ENCODE peak calls at places on chromosomes 11 and 22, in eight cellular contexts. E is fibroblast of villous mesenchyme, Y is GM12878, C is choroid plexus epithelial cell, M is transverse colon, R is lung, T is psoas muscle, X is nephron progenitor cell. S is an unnamed sample.

GRCh38 chr22:44363214-44363979 is 50.6 kb upstream of the SHISAL1 start:
- DNase-seq in E (peak; percentile 98), Y (no peak), C (peak; percentile 19), M (peak; percentile 80), R (peak; percentile 88), T (peak; percentile 91), X (no peak), S (peak; percentile 72)

GRCh38 chr11:128235958-128236357 is 351.4 kb downstream of the ETS1 start:
- DNase-seq in E (no peak), Y (no peak), C (peak; percentile 59), M (no peak), R (no peak), T (no peak), X (no peak), S (peak; percentile 17)

GRCh38 chr11:110044226-110044968 is 48.8 kb upstream of the ZC3H12C start:
- DNase-seq in E (no peak), Y (no peak), C (no peak), M (no peak), R (no peak), T (no peak), X (no peak), S (no peak)

GRCh38 chr11:126118806-126119205 is 56.1 kb upstream of the CDON start:
- DNase-seq in E (no peak), Y (no peak), C (no peak), M (no peak), R (no peak), T (no peak), X (no peak), S (peak; percentile 77)

GRCh38 chr11:124798991-124799383 is 1.2 kb downstream of the MSANTD2 start:
- DNase-seq in E (peak; percentile 74), Y (no peak), C (peak; percentile 39), M (peak; percentile 11), R (peak; percentile 42), T (no peak), X (peak; percentile 9), S (peak; percentile 56)

GRCh38 chr11:14974021-14974698 is 2.0 kb upstream of the CALCA start:
- DNase-seq in E (no peak), Y (no peak), C (peak; percentile 11), M (no peak), R (no peak), T (no peak), X (peak; percentile 56), S (no peak)

GRCh38 chr11:61967177-61967923 is at the start of gene FTH1:
- DNase-seq in E (peak; percentile 91), Y (no peak), C (peak; percentile 97), M (peak; percentile 96), R (peak; percentile 91), T (peak; percentile 96), X (peak; percentile 92), S (peak; percentile 91)

GRCh38 chr22:23888615-23889401 is 5.4 kb upstream of the MIF start:
- DNase-seq in E (peak; percentile 28), Y (no peak), C (peak; percentile 49), M (no peak), R (no peak), T (no peak), X (no peak), S (no peak)

GRCh38 chr11:8906629-8907028 is 4.4 kb upstream of the AKIP1 start:
- DNase-seq in E (peak; percentile 61), Y (no peak), C (peak; percentile 72), M (no peak), R (no peak), T (no peak), X (no peak), S (no peak)

GRCh38 chr22:28442951-28443876 is 236.4 kb downstream of the TTC28 start:
- DNase-seq in E (peak; percentile 69), Y (no peak), C (peak; percentile 84), M (peak; percentile 68), R (peak; percentile 70), T (peak; percentile 73), X (peak; percentile 45), S (peak; percentile 81)

GRCh38 chr11:76160856-76161255 is 45.4 kb downstream of the WNT11 start:
- DNase-seq in E (no peak), Y (no peak), C (no peak), M (no peak), R (no peak), T (no peak), X (no peak), S (no peak)

GRCh38 chr11:76164081-76164480 is 42.2 kb downstream of the WNT11 start:
- DNase-seq in E (no peak), Y (no peak), C (no peak), M (no peak), R (no peak), T (no peak), X (no peak), S (no peak)

GRCh38 chr11:76163289-76163880 is 42.9 kb downstream of the WNT11 start:
- DNase-seq in E (no peak), Y (no peak), C (no peak), M (no peak), R (no peak), T (no peak), X (no peak), S (no peak)

GRCh38 chr11:76161261-76161961 is 44.9 kb downstream of the WNT11 start:
- DNase-seq in E (peak; percentile 17), Y (no peak), C (peak; percentile 59), M (no peak), R (no peak), T (no peak), X (peak; percentile 34), S (peak; percentile 32)

GRCh38 chr11:76162336-76163288 is 43.7 kb downstream of the WNT11 start:
- DNase-seq in E (no peak), Y (no peak), C (no peak), M (no peak), R (no peak), T (no peak), X (no peak), S (peak; percentile 63)
- TF ChIP-seq CTCF in E (no peak), Y (no peak), C (no peak), M (no peak), R (no peak), T (no peak), X (no peak), S (no peak)

GRCh38 chr22:30327864-30328345 is 1.2 kb upstream of the TBC1D10A start:
- DNase-seq in E (peak; percentile 43), Y (no peak), C (no peak), M (no peak), R (no peak), T (no peak), X (no peak), S (peak; percentile 40)
- TF ChIP-seq CTCF in E (peak; percentile 12), Y (no peak), C (peak; percentile 8), M (no peak), R (no peak), T (no peak), X (no peak), S (no peak)

DNA sequence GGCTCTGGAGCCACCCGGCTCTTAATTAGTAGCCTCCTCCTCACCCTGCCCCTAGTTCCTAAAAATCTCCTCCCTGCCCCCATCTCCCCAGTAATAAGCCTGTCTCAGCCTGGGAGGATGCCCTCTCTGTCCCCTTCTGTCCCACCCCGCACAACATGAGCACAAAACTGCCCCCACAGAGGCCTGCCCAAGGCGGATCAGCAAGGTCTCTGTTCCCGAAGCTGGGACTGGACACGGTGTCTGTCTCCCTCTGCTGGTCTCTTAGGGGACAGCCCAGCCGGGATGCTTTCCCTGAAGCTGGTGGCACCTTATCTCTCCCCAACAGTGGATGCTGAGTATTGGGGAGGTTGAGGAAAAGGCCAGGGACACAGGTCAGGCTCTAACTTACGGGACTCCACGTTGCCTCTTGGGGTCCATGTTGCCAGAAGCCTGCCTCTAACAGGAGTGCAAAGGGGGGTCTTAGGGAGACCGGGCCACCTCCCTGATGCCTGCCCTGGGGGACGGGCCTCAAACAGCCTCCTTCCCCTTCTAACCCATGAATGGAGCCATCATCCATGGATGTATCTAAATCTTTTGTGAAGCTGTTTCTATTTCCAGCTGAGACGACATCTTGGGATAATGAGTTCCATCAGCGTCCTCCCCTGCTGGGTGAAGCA is 9.2 kb upstream of the RAD9A start:
- DNase-seq in E (peak; percentile 76), Y (no peak), C (peak; percentile 83), M (peak; percentile 89), R (peak; percentile 82), T (peak; percentile 86), X (peak; percentile 84), S (peak; percentile 78)
- TF ChIP-seq CTCF in E (peak; percentile 99), Y (peak; percentile 99), C (peak; percentile 99), M (peak; percentile 96), R (peak; percentile 98), T (peak; percentile 96), X (peak; percentile 98), S (peak; percentile 97)

DNA sequence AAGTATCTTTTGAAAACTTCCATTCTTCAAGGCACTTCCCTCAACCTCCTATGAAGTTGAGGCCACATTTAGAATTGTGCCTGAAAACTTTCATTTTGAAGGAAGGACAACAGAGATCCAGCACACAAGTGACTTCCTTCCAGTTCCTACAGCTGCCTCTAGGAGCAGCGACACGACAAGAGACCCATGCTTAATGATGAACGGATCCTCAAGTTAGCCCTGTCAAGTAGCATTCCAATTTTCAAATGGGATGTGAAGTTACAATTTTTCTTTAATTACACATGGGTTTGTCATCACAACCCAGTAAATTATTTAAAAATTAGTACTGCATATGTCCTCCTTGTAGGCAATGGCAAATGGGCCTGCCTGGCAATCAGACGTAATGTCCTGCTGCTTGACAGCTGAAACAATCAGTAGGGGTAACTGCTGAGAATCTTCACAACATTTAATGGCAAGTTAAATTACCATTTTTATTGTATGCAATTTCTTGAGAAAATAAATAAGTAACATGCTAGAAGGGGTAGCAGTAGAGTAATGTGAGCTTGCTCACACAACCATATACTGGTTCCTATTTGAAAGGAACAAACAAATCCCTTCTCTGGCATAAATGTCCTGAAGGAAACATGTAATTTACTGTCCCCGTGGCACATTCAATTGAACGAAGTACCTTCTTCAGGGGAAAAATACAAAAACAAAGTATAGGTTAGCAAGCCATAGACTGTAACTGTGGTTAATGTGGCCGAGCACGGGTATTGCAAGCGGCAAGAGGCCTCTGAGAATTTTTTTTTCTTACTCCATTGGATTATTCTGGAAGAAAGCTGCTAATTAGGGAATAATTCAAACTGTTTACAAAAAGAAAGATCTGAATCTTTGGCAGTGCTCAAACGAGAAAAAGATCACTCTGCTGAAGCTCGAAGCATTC is 288.3 kb downstream of the CADM1 start:
- DNase-seq in E (no peak), Y (no peak), C (peak; percentile 36), M (no peak), R (no peak), T (no peak), X (no peak), S (no peak)
- TF ChIP-seq CTCF in E (peak; percentile 41), Y (peak; percentile 8), C (peak; percentile 63), M (no peak), R (no peak), T (peak; percentile 7), X (peak; percentile 38), S (no peak)

DNA sequence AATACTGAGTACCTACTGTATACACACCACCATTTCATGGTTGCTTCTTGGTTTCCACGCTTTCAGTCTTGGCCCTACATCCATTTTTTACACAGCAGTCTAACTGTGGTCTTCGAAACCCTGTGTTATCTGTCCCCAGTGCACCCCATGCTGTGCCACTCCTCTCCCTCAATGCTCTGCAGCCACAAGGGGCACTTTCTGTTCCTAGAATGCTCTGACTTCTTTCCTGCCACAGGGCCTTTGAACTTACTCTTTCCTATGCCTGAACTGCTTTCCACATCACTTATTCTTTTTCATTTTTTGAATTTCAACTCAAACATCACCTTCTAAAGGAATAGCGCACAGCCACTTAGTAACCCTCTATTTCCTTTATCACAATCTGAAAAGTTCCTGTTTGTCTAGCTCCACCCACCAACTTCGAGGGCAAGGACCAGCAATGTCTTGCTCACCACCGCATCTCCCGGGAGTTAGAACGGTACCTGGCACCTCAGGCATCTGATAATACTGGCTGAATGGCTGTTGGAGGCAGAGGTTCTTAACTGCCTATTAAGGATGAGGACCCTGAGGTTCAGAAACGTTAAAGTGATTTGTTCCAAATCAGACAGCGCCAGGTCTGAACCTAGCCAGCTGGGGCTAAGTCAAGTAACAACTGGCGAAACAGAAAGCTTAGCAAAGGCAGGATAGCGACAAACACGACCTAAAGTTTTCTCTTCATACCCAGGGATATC is 568 bp downstream of the ALG8 start:
- DNase-seq in E (no peak), Y (peak; percentile 21), C (peak; percentile 37), M (peak; percentile 34), R (no peak), T (no peak), X (peak; percentile 10), S (no peak)
- TF ChIP-seq CTCF in E (no peak), Y (no peak), C (peak; percentile 20), M (no peak), R (no peak), T (no peak), X (no peak), S (no peak)

S was measured in thyroid gland.